ENCODE peak calls at places on chromosome 17, in eight cellular contexts. One of them, this sample, is unnamed.

GRCh38 chr17:51439395-51440229 is 179.3 kb downstream of the UTP18 start:
- DNase-seq in prostate gland: no peak
- DNase-seq in cardiac fibroblast: no peak
- DNase-seq in IMR-90: no peak
- DNase-seq in GM04504: no peak
- DNase-seq in smooth muscle cell of the brain vasculature: no peak
- DNase-seq in stimulated activated effector memory CD8-positive, alpha-beta T cell treated with anti-CD3 and anti-CD28 coated beads, Interleukin-12 subunit alpha, Interleukin-12 subunit beta, amount 100 ng/mL, for 72 hours: no peak
- DNase-seq in GM10248: no peak
- DNase-seq in this sample: no peak

GRCh38 chr17:35744830-35745229 is 8.2 kb downstream of the GAS2L2 start:
- DNase-seq in prostate gland: no peak
- DNase-seq in cardiac fibroblast: no peak
- DNase-seq in IMR-90: no peak
- DNase-seq in GM04504: no peak
- DNase-seq in smooth muscle cell of the brain vasculature: no peak
- DNase-seq in stimulated activated effector memory CD8-positive, alpha-beta T cell treated with anti-CD3 and anti-CD28 coated beads, Interleukin-12 subunit alpha, Interleukin-12 subunit beta, amount 100 ng/mL, for 72 hours: no peak
- DNase-seq in GM10248: no peak
- DNase-seq in this sample: no peak

GRCh38 chr17:36731806-36732205 is 130.4 kb downstream of the MRM1 start:
- DNase-seq in prostate gland: no peak
- DNase-seq in cardiac fibroblast: peak; percentile 2
- DNase-seq in IMR-90: no peak
- DNase-seq in GM04504: no peak
- DNase-seq in smooth muscle cell of the brain vasculature: no peak
- DNase-seq in stimulated activated effector memory CD8-positive, alpha-beta T cell treated with anti-CD3 and anti-CD28 coated beads, Interleukin-12 subunit alpha, Interleukin-12 subunit beta, amount 100 ng/mL, for 72 hours: no peak
- DNase-seq in GM10248: no peak
- DNase-seq in this sample: no peak

GRCh38 chr17:73851921-73852320 is 207.7 kb upstream of the SDK2 start:
- DNase-seq in prostate gland: no peak
- DNase-seq in cardiac fibroblast: no peak
- DNase-seq in IMR-90: no peak
- DNase-seq in GM04504: no peak
- DNase-seq in smooth muscle cell of the brain vasculature: no peak
- DNase-seq in stimulated activated effector memory CD8-positive, alpha-beta T cell treated with anti-CD3 and anti-CD28 coated beads, Interleukin-12 subunit alpha, Interleukin-12 subunit beta, amount 100 ng/mL, for 72 hours: no peak
- DNase-seq in GM10248: no peak
- DNase-seq in this sample: no peak

GRCh38 chr17:66947311-66947710 is 17.2 kb upstream of the CACNG4 start:
- DNase-seq in prostate gland: no peak
- DNase-seq in cardiac fibroblast: no peak
- DNase-seq in IMR-90: no peak
- DNase-seq in GM04504: no peak
- DNase-seq in smooth muscle cell of the brain vasculature: no peak
- DNase-seq in stimulated activated effector memory CD8-positive, alpha-beta T cell treated with anti-CD3 and anti-CD28 coated beads, Interleukin-12 subunit alpha, Interleukin-12 subunit beta, amount 100 ng/mL, for 72 hours: no peak
- DNase-seq in GM10248: no peak
- DNase-seq in this sample: no peak

GRCh38 chr17:65099941-65100315 is 37.2 kb upstream of the RGS9 start:
- DNase-seq in prostate gland: no peak
- DNase-seq in cardiac fibroblast: peak; percentile 59
- DNase-seq in IMR-90: peak; percentile 60
- DNase-seq in GM04504: no peak
- DNase-seq in smooth muscle cell of the brain vasculature: no peak
- DNase-seq in stimulated activated effector memory CD8-positive, alpha-beta T cell treated with anti-CD3 and anti-CD28 coated beads, Interleukin-12 subunit alpha, Interleukin-12 subunit beta, amount 100 ng/mL, for 72 hours: peak; percentile 90
- DNase-seq in GM10248: peak; percentile 83
- DNase-seq in this sample: no peak

GRCh38 chr17:79379700-79380099 is 231.2 kb downstream of the RBFOX3 start:
- DNase-seq in prostate gland: no peak
- DNase-seq in cardiac fibroblast: no peak
- DNase-seq in IMR-90: no peak
- DNase-seq in GM04504: no peak
- DNase-seq in smooth muscle cell of the brain vasculature: no peak
- DNase-seq in stimulated activated effector memory CD8-positive, alpha-beta T cell treated with anti-CD3 and anti-CD28 coated beads, Interleukin-12 subunit alpha, Interleukin-12 subunit beta, amount 100 ng/mL, for 72 hours: no peak
- DNase-seq in GM10248: no peak
- DNase-seq in this sample: no peak

GRCh38 chr17:78917451-78918307 is 7.5 kb downstream of the TIMP2 start:
- DNase-seq in prostate gland: no peak
- DNase-seq in cardiac fibroblast: no peak
- DNase-seq in IMR-90: no peak
- DNase-seq in GM04504: no peak
- DNase-seq in smooth muscle cell of the brain vasculature: no peak
- DNase-seq in stimulated activated effector memory CD8-positive, alpha-beta T cell treated with anti-CD3 and anti-CD28 coated beads, Interleukin-12 subunit alpha, Interleukin-12 subunit beta, amount 100 ng/mL, for 72 hours: no peak
- DNase-seq in GM10248: no peak
- DNase-seq in this sample: no peak

This sample was measured in amniotic stem cell.